ENCODE peak calls at places on chromosomes 16 and 17, in five cellular contexts. U is AG04450; K is left kidney; G is activated gamma-delta T cell treated with anti-CD3 and anti-CD28 coated beads, Interleukin-2, amount 50 U/mL, for 16 hours; B is heart right ventricle. T is an unnamed sample.

GRCh38 chr16:57388359-57389086 is 16.0 kb upstream of the CCL17 start:
- DNase-seq in U (no peak), K (no peak), G (no peak), B (no peak), T (no peak)

GRCh38 chr16:73058616-73059409 is 10.9 kb upstream of the ZFHX3 start:
- DNase-seq in U (no peak), K (peak; percentile 84), G (no peak), B (peak; percentile 40), T (no peak)

GRCh38 chr17:70173646-70174045 is 4.3 kb downstream of the KCNJ2 start:
- DNase-seq in U (no peak), K (no peak), G (no peak), B (peak; percentile 18), T (no peak)

GRCh38 chr17:7922499-7923289 is 6.6 kb upstream of the RNF227 start:
- DNase-seq in U (peak; percentile 37), K (peak; percentile 97), G (peak; percentile 74), B (peak; percentile 93), T (peak; percentile 45)

GRCh38 chr17:79370126-79370525 is 240.7 kb downstream of the RBFOX3 start:
- DNase-seq in U (no peak), K (no peak), G (no peak), B (no peak), T (no peak)

GRCh38 chr16:73951541-73951940 is 345.1 kb upstream of the PSMD7 start:
- DNase-seq in U (peak; percentile 15), K (peak; percentile 42), G (no peak), B (peak; percentile 62), T (no peak)

GRCh38 chr17:1999557-2000251 is 25.4 kb downstream of the RTN4RL1 start:
- DNase-seq in U (no peak), K (peak; percentile 71), G (no peak), B (peak; percentile 72), T (peak; percentile 48)

GRCh38 chr16:1028524-1029258 is 43.9 kb upstream of the SSTR5 start:
- DNase-seq in U (no peak), K (peak; percentile 68), G (no peak), B (no peak), T (no peak)

GRCh38 chr16:30394603-30395154 is 541 bp upstream of the ZNF48 start:
- DNase-seq in U (no peak), K (no peak), G (no peak), B (no peak), T (no peak)

GRCh38 chr16:53789159-53789558 is 85.2 kb downstream of the FTO start:
- DNase-seq in U (peak; percentile 32), K (no peak), G (no peak), B (no peak), T (peak; percentile 65)

GRCh38 chr17:17344507-17345293 is 41.5 kb downstream of the NT5M start:
- DNase-seq in U (no peak), K (no peak), G (no peak), B (no peak), T (no peak)

GRCh38 chr16:13435415-13435814 is 484.5 kb upstream of the ERCC4 start:
- DNase-seq in U (no peak), K (no peak), G (no peak), B (no peak), T (no peak)

GRCh38 chr17:6508026-6508425 is 48.3 kb downstream of the PITPNM3 start:
- DNase-seq in U (no peak), K (no peak), G (no peak), B (no peak), T (no peak)

GRCh38 chr16:60741810-60742209 is 1294.4 kb downstream of the CDH8 start:
- DNase-seq in U (no peak), K (no peak), G (no peak), B (no peak), T (no peak)

GRCh38 chr16:51243836-51244483 is 92.9 kb upstream of the SALL1 start:
- DNase-seq in U (no peak), K (peak; percentile 25), G (no peak), B (no peak), T (no peak)

GRCh38 chr16:46916980-46917379 is 32.8 kb downstream of the GPT2 start:
- DNase-seq in U (no peak), K (no peak), G (no peak), B (no peak), T (no peak)

GRCh38 chr16:54542805-54543504 is 256.4 kb upstream of the IRX3 start:
- DNase-seq in U (no peak), K (peak; percentile 10), G (no peak), B (no peak), T (no peak)

GRCh38 chr17:39769974-39770587 is 32.3 kb downstream of the GRB7 start:
- DNase-seq in U (peak; percentile 16), K (peak; percentile 48), G (peak; percentile 43), B (no peak), T (no peak)

GRCh38 chr17:20033410-20033809 is 24.3 kb downstream of the SPECC1 start:
- DNase-seq in U (no peak), K (no peak), G (no peak), B (no peak), T (no peak)

GRCh38 chr16:11104168-11105037 is 151.6 kb downstream of the SOCS1 start:
- DNase-seq in U (no peak), K (no peak), G (no peak), B (no peak), T (no peak)

GRCh38 chr17:41800601-41801373 is 11.0 kb downstream of the P3H4 start:
- DNase-seq in U (no peak), K (peak; percentile 93), G (no peak), B (no peak), T (no peak)

GRCh38 chr16:24141466-24141865 is 114.7 kb upstream of the CACNG3 start:
- DNase-seq in U (no peak), K (no peak), G (no peak), B (no peak), T (no peak)

GRCh38 chr16:57138281-57138935 is 46.0 kb downstream of the CPNE2 start:
- DNase-seq in U (no peak), K (no peak), G (no peak), B (no peak), T (no peak)

GRCh38 chr16:10729104-10729503 is 14.5 kb upstream of the NUBP1 start:
- DNase-seq in U (no peak), K (peak; percentile 7), G (no peak), B (no peak), T (no peak)

GRCh38 chr17:43024407-43025289 is at the start of gene RND2:
- DNase-seq in U (peak; percentile 84), K (peak; percentile 99), G (peak; percentile 71), B (peak; percentile 91), T (peak; percentile 93)

GRCh38 chr17:43695968-43696865 is 34.5 kb upstream of the MEOX1 start:
- DNase-seq in U (no peak), K (peak; percentile 58), G (no peak), B (peak; percentile 38), T (peak; percentile 28)

GRCh38 chr17:77924757-77925336 is 33.7 kb upstream of the TNRC6C start:
- DNase-seq in U (no peak), K (peak; percentile 64), G (no peak), B (peak; percentile 72), T (no peak)

GRCh38 chr16:88705746-88706287 is 391 bp downstream of the RNF166 start:
- DNase-seq in U (no peak), K (peak; percentile 50), G (no peak), B (no peak), T (no peak)

GRCh38 chr16:86653289-86654006 is 75.1 kb downstream of the FOXL1 start:
- DNase-seq in U (no peak), K (no peak), G (no peak), B (peak; percentile 43), T (no peak)

GRCh38 chr17:19753049-19753444 is 4.9 kb upstream of the ALDH3A1 start:
- DNase-seq in U (no peak), K (no peak), G (no peak), B (peak; percentile 67), T (peak; percentile 79)

T was measured in GM04504.